ENCODE peak calls at places on chromosomes 7 and 10, in nine cellular contexts. O, F, M, Y, C, J, Z, G and P are unnamed samples.

GRCh38 chr7:113197274-113197673 is 78.9 kb upstream of the SMIM30 start:
- DNase-seq in Z (no peak), C (no peak), Y (peak; percentile 61), O (no peak), G (no peak), F (no peak), J (peak; percentile 78), M (no peak), P (no peak)

GRCh38 chr7:121608785-121609184 is 212.7 kb upstream of the FAM3C start:
- DNase-seq in F (no peak), J (no peak), Z (peak; percentile 62), G (no peak), Y (no peak), O (no peak), C (no peak), M (no peak), P (no peak)

GRCh38 chr10:116723428-116724281 is 18.7 kb downstream of the HSPA12A start:
- DNase-seq in Y (no peak), Z (no peak), O (no peak), M (no peak), F (peak; percentile 46), J (no peak), G (no peak), C (no peak), P (peak; percentile 13)

GRCh38 chr10:97640868-97641811 is 669 bp downstream of the PI4K2A start:
- DNase-seq in F (no peak), Z (peak; percentile 57), O (peak; percentile 28), M (no peak), C (peak; percentile 75), G (peak; percentile 47), J (peak; percentile 28), Y (no peak), P (peak; percentile 10)

GRCh38 chr7:124034754-124035100 is 1.9 kb upstream of the TMEM229A start:
- DNase-seq in Y (no peak), G (no peak), Z (no peak), M (no peak), O (no peak), F (no peak), C (no peak), J (no peak), P (no peak)

GRCh38 chr7:143292873-143293272 is 4.7 kb downstream of the CASP2 start:
- DNase-seq in Y (no peak), C (no peak), J (no peak), O (no peak), Z (no peak), M (no peak), F (no peak), G (no peak), P (no peak)

GRCh38 chr7:105010538-105011523 is 3.2 kb upstream of the KMT2E start:
- DNase-seq in G (peak; percentile 44), F (no peak), J (peak; percentile 52), O (no peak), C (no peak), M (no peak), Z (no peak), Y (no peak), P (no peak)

GRCh38 chr7:151503902-151504714 is 15.6 kb downstream of the RHEB start:
- DNase-seq in Z (peak; percentile 84), O (no peak), M (no peak), Y (peak; percentile 74), G (no peak), F (no peak), C (no peak), J (peak; percentile 53), P (no peak)

GRCh38 chr10:89644967-89645741 is at the start of gene PANK1:
- DNase-seq in G (peak; percentile 76), F (peak; percentile 65), Z (peak; percentile 83), M (peak; percentile 78), J (peak; percentile 78), O (peak; percentile 74), Y (peak; percentile 53), C (peak; percentile 91), P (peak; percentile 45)

GRCh38 chr7:128869138-128869943 is 6.7 kb downstream of the ATP6V1F start:
- DNase-seq in Z (peak; percentile 47), C (peak; percentile 87), Y (no peak), G (peak; percentile 59), J (peak; percentile 58), O (peak; percentile 42), M (no peak), F (peak; percentile 18), P (peak; percentile 36)

GRCh38 chr10:102451105-102451969 is at the start of gene C10orf95:
- DNase-seq in Z (no peak), M (no peak), O (no peak), C (peak; percentile 78), G (no peak), F (no peak), J (peak; percentile 58), Y (no peak), P (no peak)

GRCh38 chr10:132138133-132138532 is 48.6 kb upstream of the DPYSL4 start:
- DNase-seq in Z (no peak), C (peak; percentile 49), J (no peak), M (no peak), G (no peak), O (no peak), F (no peak), Y (no peak), P (no peak)

GRCh38 chr10:125768217-125768616 is 7.4 kb downstream of the MMP21 start:
- DNase-seq in Y (no peak), Z (no peak), J (peak; percentile 32), F (no peak), G (no peak), C (no peak), M (no peak), O (no peak), P (no peak)

GRCh38 chr10:95987685-95988426 is 55.5 kb upstream of the CCNJ start:
- DNase-seq in Y (no peak), O (no peak), J (no peak), Z (no peak), G (peak; percentile 55), M (no peak), C (no peak), F (no peak), P (no peak)

GRCh38 chr7:55553087-55553345 is 19.3 kb downstream of the VOPP1 start:
- DNase-seq in F (no peak), Z (no peak), M (no peak), J (no peak), C (no peak), Y (no peak), O (no peak), G (no peak), P (no peak)

GRCh38 chr7:130369110-130369711 is 11.1 kb upstream of the CPA1 start:
- DNase-seq in G (no peak), C (no peak), F (no peak), O (no peak), J (peak; percentile 33), Z (peak; percentile 91), M (peak; percentile 62), Y (peak; percentile 65), P (no peak)